ENCODE peak calls at places on chromosome 22, in nine cellular contexts. L is GM23338, E is HCT116, V is GM23248, C is OCI-LY7, B is PC-3, M is Karpas-422, H is hepatocyte, K is SK-N-SH. X is an unnamed sample. For H3K9me2, the result is how much of the 10 kb centered on the place peaks cover.

GRCh38 chr22:36689583-36689982 is 14.0 kb downstream of the CACNG2 start:
- DNase-seq in L (no peak), E (no peak), V (no peak), C (no peak), B (no peak), M (no peak), H (no peak), K (no peak), X (no peak)

GRCh38 chr22:47250995-47251765 is 488.7 kb downstream of the TBC1D22A start:
- DNase-seq in L (no peak), E (no peak), V (no peak), C (no peak), B (no peak), M (no peak), H (no peak), K (no peak), X (peak)

GRCh38 chr22:40213478-40213877 is 35.8 kb downstream of the TNRC6B start:
- DNase-seq in L (no peak), E (no peak), V (no peak), C (peak), B (no peak), M (peak), H (no peak), K (peak), X (no peak)

GRCh38 chr22:20111045-20111688 is 4.7 kb upstream of the RANBP1 start:
- DNase-seq in L (peak), E (peak), V (peak), C (peak), B (peak), M (peak), H (peak), K (peak), X (no peak)

GRCh38 chr22:37676691-37677627 is 1.5 kb downstream of the LGALS1 start:
- DNase-seq in L (peak), E (peak), V (peak), C (peak), B (peak), M (peak), H (peak), K (peak), X (peak)

GRCh38 chr22:35761037-35761436 is 43.4 kb downstream of the APOL5 start:
- DNase-seq in L (peak), E (peak), V (peak), C (no peak), B (peak), M (peak), H (no peak), K (peak), X (no peak)

GRCh38 chr22:22787805-22788459 is 99.7 kb upstream of the IGLL5 start:
- DNase-seq in L (peak), E (peak), V (peak), C (peak), B (peak), M (peak), H (peak), K (peak), X (no peak)

GRCh38 chr22:41285441-41285819 is 557 bp downstream of the RANGAP1 start:
- DNase-seq in L (peak), E (peak), V (peak), C (peak), B (peak), M (peak), H (peak), K (peak), X (peak)

GRCh38 chr22:42389137-42389536 is 43.1 kb downstream of the NFAM1 start:
- DNase-seq in L (no peak), E (no peak), V (no peak), C (no peak), B (no peak), M (no peak), H (no peak), K (no peak), X (no peak)

DNA sequence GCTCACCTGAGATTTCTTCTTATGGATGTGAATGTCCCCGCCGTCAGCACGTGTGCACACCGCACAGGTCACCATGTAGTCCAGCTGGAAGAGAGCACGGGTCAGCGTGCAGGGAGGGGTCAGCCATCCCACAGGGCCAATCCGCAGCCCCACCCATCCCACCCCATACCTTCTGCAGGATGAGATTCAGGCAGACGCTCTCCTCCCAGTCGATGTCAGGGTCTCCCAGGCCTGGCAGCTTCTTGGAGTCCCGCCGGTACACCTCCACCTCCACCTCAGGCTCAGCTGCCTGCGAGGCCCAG is 35.1 kb downstream of the KIAA0930 start:
- DNase-seq in L (no peak), E (no peak), V (no peak), C (no peak), B (no peak), M (no peak), H (no peak), K (no peak), X (no peak)
- H3K9me2 ChIP-seq in L (under half), E (under half), V (under half), C (under half), B (under half), M (under half), H (under half), K (under half), X (under half)

DNA sequence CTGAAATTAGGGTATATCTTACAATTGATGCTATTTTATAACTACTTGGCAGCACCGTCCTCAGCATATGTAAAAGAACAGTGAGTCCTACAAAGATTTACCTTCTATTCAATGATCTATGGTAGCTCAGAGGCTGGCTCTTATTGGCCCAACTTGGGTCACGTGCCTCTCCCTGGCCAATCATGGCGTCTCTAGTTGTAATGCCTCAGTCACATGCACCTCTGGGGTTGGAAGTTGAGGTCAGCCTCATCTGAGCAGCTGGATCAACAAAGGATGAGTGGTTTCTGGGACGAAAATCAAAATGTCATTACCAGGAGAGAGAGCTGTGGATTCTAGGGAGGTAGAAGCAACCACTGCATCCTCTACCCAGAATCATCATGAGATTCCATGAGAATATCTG is 22.9 kb upstream of the ASPHD2 start:
- DNase-seq in L (peak), E (no peak), V (peak), C (no peak), B (peak), M (peak), H (no peak), K (no peak), X (no peak)
- H3K9me2 ChIP-seq in L (under half), E (under half), V (under half), C (under half), B (under half), M (under half), H (under half), K (under half), X (under half)

GRCh38 chr22:49499433-49500075 is 328.1 kb downstream of the BRD1 start:
- DNase-seq in L (no peak), E (no peak), V (no peak), C (no peak), B (no peak), M (peak), H (no peak), K (no peak), X (no peak)
- H3K9me2 ChIP-seq in L (under half), E (under half), V (under half), C (under half), B (under half), M (under half), H (under half), K (under half), X (under half)

GRCh38 chr22:32448980-32449379 is 15.3 kb downstream of the BPIFC start:
- DNase-seq in L (no peak), E (no peak), V (no peak), C (no peak), B (peak), M (no peak), H (no peak), K (no peak), X (peak)
- H3K9me2 ChIP-seq in L (under half), E (under half), V (under half), C (under half), B (under half), M (under half), H (under half), K (under half), X (under half)

GRCh38 chr22:28951530-28951929 is 68.2 kb downstream of the ZNRF3 start:
- DNase-seq in L (no peak), E (no peak), V (no peak), C (no peak), B (no peak), M (no peak), H (no peak), K (no peak), X (no peak)

GRCh38 chr22:28947125-28947524 is 63.8 kb downstream of the ZNRF3 start:
- DNase-seq in L (no peak), E (no peak), V (no peak), C (no peak), B (no peak), M (no peak), H (no peak), K (no peak), X (no peak)

GRCh38 chr22:28949788-28950187 is 66.4 kb downstream of the ZNRF3 start:
- DNase-seq in L (no peak), E (no peak), V (peak), C (no peak), B (no peak), M (no peak), H (no peak), K (no peak), X (no peak)

GRCh38 chr22:28950567-28951411 is 67.4 kb downstream of the ZNRF3 start:
- DNase-seq in L (no peak), E (no peak), V (no peak), C (no peak), B (no peak), M (no peak), H (no peak), K (no peak), X (no peak)

DNA sequence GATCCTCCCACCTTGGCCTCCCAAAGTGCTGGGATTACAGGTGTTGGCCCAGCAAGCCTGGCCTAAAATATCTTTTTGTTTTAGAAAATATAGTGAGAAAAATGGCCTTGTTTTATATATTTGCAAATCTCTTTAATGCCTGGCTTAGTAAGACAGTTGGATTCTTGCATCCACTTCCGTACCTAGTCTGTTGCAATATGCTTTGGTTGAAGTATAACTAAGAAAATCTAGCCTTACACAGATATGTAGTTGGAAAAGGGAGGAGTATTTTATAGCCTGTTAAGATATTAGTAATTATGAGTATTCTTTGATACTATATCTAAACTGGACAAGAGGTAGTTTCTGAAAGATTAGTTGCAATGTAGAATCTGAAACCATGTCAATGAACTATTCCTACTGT is 65.0 kb downstream of the ZNRF3 start:
- DNase-seq in L (no peak), E (no peak), V (no peak), C (no peak), B (no peak), M (no peak), H (no peak), K (no peak), X (no peak)
- H3K9me2 ChIP-seq in L (under half), E (under half), V (under half), C (under half), B (under half), M (under half), H (under half), K (under half), X (under half)

DNA sequence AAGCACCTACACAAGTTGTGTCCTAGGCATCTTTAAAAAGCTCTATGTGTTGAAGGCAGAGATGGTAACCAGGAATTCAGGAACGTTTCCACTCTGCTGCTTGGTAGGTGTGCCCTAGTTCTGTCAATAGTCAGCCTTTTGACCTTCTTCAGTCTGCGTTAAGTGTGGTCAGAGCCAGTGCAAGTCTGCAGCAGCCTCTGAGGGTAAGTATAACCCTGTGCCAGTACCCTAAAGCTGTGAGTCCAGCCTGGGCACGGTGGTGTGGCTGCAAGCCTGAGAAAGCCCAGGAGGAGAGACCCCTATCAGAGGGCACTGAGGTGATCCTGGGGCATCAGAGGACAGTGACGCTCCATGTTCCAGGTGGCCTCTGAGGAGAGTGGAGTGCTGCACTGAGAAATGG is 76.8 kb upstream of the ADORA2A start:
- DNase-seq in L (no peak), E (no peak), V (no peak), C (no peak), B (no peak), M (no peak), H (no peak), K (no peak), X (no peak)
- H3K9me2 ChIP-seq in L (under half), E (under half), V (under half), C (under half), B (under half), M (under half), H (under half), K (under half), X (under half)

GRCh38 chr22:24947383-24947782 is 889 bp upstream of the LHFPL7 start:
- DNase-seq in L (no peak), E (no peak), V (no peak), C (no peak), B (no peak), M (no peak), H (no peak), K (no peak), X (no peak)

GRCh38 chr22:24942301-24942700 is 4.2 kb downstream of the LHFPL7 start:
- DNase-seq in L (no peak), E (no peak), V (no peak), C (no peak), B (no peak), M (no peak), H (no peak), K (no peak), X (no peak)

GRCh38 chr22:24947881-24948280 is 1.4 kb upstream of the LHFPL7 start:
- DNase-seq in L (peak), E (no peak), V (no peak), C (no peak), B (no peak), M (no peak), H (no peak), K (no peak), X (no peak)

GRCh38 chr22:24945430-24945829 is 1.1 kb downstream of the LHFPL7 start:
- DNase-seq in L (no peak), E (no peak), V (no peak), C (no peak), B (no peak), M (no peak), H (no peak), K (no peak), X (no peak)

DNA sequence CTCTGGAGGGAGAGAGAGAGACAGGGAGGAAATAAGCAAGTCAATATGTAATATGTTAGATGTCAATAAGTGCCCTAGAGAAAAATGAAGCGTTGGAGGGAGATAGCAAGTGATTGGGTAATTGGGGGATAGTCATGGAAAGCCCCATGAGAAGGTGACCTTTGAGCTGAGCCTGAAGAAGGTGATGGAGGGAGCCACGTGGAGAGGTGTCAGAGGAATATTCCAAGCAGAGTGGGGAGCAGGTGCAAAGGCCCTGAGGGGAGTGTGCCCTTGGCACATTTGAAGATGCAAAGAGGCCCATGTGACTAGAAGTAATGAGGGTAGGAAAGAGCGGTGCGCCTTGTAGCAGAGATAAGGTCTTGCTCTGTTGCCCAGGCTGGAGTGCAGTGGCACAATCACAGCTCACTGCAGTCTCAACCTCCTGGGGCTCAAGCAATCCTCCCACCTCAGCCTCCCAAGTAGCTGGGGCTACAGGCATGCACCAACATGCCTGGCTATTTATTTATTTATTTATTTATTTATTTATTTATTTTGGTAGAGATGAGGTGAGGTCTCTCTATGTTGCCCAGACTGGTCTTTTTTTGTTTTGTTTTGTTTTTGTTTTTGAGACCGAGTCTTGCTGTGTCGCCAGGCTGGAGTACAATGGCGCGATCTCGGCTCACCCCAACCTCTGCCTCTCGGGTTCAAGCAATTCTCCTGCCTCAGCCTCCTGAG is 2.1 kb downstream of the LHFPL7 start:
- DNase-seq in L (no peak), E (no peak), V (no peak), C (no peak), B (no peak), M (no peak), H (peak), K (no peak), X (no peak)
- H3K9me2 ChIP-seq in L (under half), E (under half), V (under half), C (under half), B (under half), M (under half), H (under half), K (under half), X (under half)

GRCh38 chr22:50361222-50361621 is 18.1 kb downstream of the PPP6R2 start:
- DNase-seq in L (no peak), E (no peak), V (no peak), C (no peak), B (no peak), M (no peak), H (no peak), K (no peak), X (no peak)
- H3K9me2 ChIP-seq in L (under half), E (under half), V (under half), C (under half), B (under half), M (under half), H (under half), K (under half), X (under half)

X was measured in PC-9.